ENCODE peak calls at places on chromosomes 2 and 18, in five cellular contexts. W, U, M, I and V are unnamed samples. For H3K4me1, the result is how much of the 10 kb centered on the place peaks cover.

GRCh38 chr18:62987035-62987830 is 271.9 kb downstream of the PHLPP1 start:
- DNase-seq in I (no peak), M (no peak), U (no peak), W (no peak), V (no peak)

GRCh38 chr18:28078849-28079248 is 98.1 kb downstream of the CDH2 start:
- DNase-seq in W (no peak), I (no peak), U (no peak), M (no peak), V (no peak)

GRCh38 chr2:237966250-237966564 is 607 bp upstream of the UBE2F start:
- DNase-seq in W (no peak), M (no peak), U (no peak), I (no peak), V (no peak)

GRCh38 chr18:23721711-23722479 is 32.6 kb downstream of the LAMA3 start:
- DNase-seq in U (no peak), I (no peak), M (no peak), W (no peak), V (no peak)

GRCh38 chr18:23468753-23469459 is 15.8 kb downstream of the RIOK3 start:
- DNase-seq in W (no peak), I (no peak), M (no peak), U (no peak), V (no peak)

GRCh38 chr2:133346654-133347053 is 221.6 kb downstream of the NCKAP5 start:
- DNase-seq in M (no peak), U (no peak), W (no peak), I (no peak), V (no peak)

GRCh38 chr2:133266075-133266925 is 302.0 kb downstream of the NCKAP5 start:
- DNase-seq in W (no peak), M (no peak), U (peak), I (peak), V (no peak)

GRCh38 chr18:6638470-6638869 is 91.0 kb upstream of the ARHGAP28 start:
- DNase-seq in M (no peak), U (no peak), W (no peak), I (no peak), V (no peak)

GRCh38 chr2:152486737-152487063 is 151.7 kb downstream of the FMNL2 start:
- DNase-seq in U (no peak), M (no peak), W (no peak), I (no peak), V (no peak)

GRCh38 chr2:20538308-20539132 is 91.6 kb downstream of the RHOB start:
- DNase-seq in W (no peak), I (no peak), M (no peak), U (no peak), V (peak)

GRCh38 chr18:63953811-63954210 is 4.7 kb downstream of the HMSD start:
- DNase-seq in M (no peak), U (no peak), I (no peak), W (no peak), V (no peak)

GRCh38 chr2:209425082-209426071 is 1.5 kb downstream of the MAP2 start:
- DNase-seq in U (no peak), M (no peak), I (no peak), W (no peak), V (no peak)

GRCh38 chr2:26477911-26478253 is at the start of gene OTOF:
- DNase-seq in M (no peak), I (peak), W (no peak), U (no peak), V (peak)

GRCh38 chr2:208545398-208546042 is 138.9 kb downstream of the PTH2R start:
- DNase-seq in M (no peak), U (no peak), W (no peak), I (no peak), V (no peak)

GRCh38 chr2:175690113-175690716 is 311.9 kb downstream of the LNPK start:
- DNase-seq in M (no peak), U (peak), W (peak), I (no peak), V (no peak)

GRCh38 chr2:188495990-188496431 is 204.3 kb downstream of the GULP1 start:
- DNase-seq in U (no peak), I (no peak), M (no peak), W (no peak), V (no peak)

GRCh38 chr2:208134928-208135586 is 5.4 kb upstream of the CRYGC start:
- DNase-seq in M (no peak), U (no peak), W (no peak), I (no peak), V (no peak)

GRCh38 chr18:41719808-41720207 is 235.2 kb upstream of the PIK3C3 start:
- DNase-seq in M (no peak), U (no peak), I (no peak), W (no peak), V (no peak)

GRCh38 chr2:1677833-1678165 is 66.5 kb downstream of the PXDN start:
- DNase-seq in W (no peak), I (no peak), M (no peak), U (no peak), V (no peak)

GRCh38 chr2:101341421-101341820 is 32.9 kb upstream of the RNF149 start:
- DNase-seq in U (no peak), M (no peak), I (no peak), W (peak), V (no peak)

GRCh38 chr2:46569061-46569560 is 89.7 kb downstream of the TMEM247 start:
- DNase-seq in U (no peak), I (no peak), W (no peak), M (no peak), V (no peak)

GRCh38 chr2:69774984-69775982 is 33.3 kb downstream of the ANXA4 start:
- DNase-seq in U (no peak), I (no peak), W (no peak), M (no peak), V (no peak)

GRCh38 chr2:199861116-199861774 is 10.3 kb upstream of the FTCDNL1 start:
- DNase-seq in U (no peak), W (no peak), I (no peak), M (no peak), V (no peak)

GRCh38 chr18:36663312-36663711 is 165.5 kb downstream of the TPGS2 start:
- DNase-seq in M (no peak), I (no peak), U (no peak), W (no peak), V (no peak)

GRCh38 chr2:18949871-18950597 is 360.7 kb upstream of the NT5C1B start:
- DNase-seq in U (no peak), M (no peak), I (no peak), W (no peak), V (no peak)

GRCh38 chr2:72137498-72138010 is 10.1 kb downstream of the CYP26B1 start:
- DNase-seq in I (peak), M (peak), U (peak), W (peak), V (peak)

GRCh38 chr2:190948671-190949070 is 65.3 kb downstream of the STAT1 start:
- DNase-seq in W (no peak), I (no peak), U (no peak), M (no peak), V (no peak)

GRCh38 chr2:190744041-190744440 is 95.2 kb downstream of the NAB1 start:
- DNase-seq in M (no peak), I (no peak), U (no peak), W (no peak), V (no peak)

GRCh38 chr18:69259282-69259681 is 141.4 kb upstream of the DOK6 start:
- DNase-seq in M (no peak), W (no peak), I (no peak), U (no peak), V (no peak)

GRCh38 chr2:238120463-238121298 is 17.8 kb upstream of the KLHL30 start:
- DNase-seq in W (no peak), M (no peak), I (no peak), U (no peak), V (peak)

GRCh38 chr2:20382965-20383800 is 32.5 kb upstream of the PUM2 start:
- DNase-seq in W (no peak), U (no peak), M (no peak), I (no peak), V (no peak)

GRCh38 chr2:230441188-230441897 is 25.3 kb downstream of the SP100 start:
- DNase-seq in M (no peak), I (no peak), U (no peak), W (no peak), V (no peak)

GRCh38 chr18:76064998-76065397 is 430.0 kb downstream of the ZNF516 start:
- DNase-seq in I (no peak), M (no peak), U (no peak), W (no peak), V (no peak)

GRCh38 chr2:48699377-48699951 is 56.1 kb downstream of the LHCGR start:
- DNase-seq in I (no peak), M (no peak), U (no peak), W (no peak), V (no peak)

GRCh38 chr18:79139206-79139605 is 70.0 kb downstream of the ATP9B start:
- DNase-seq in U (no peak), M (no peak), W (no peak), I (no peak), V (no peak)

DNA sequence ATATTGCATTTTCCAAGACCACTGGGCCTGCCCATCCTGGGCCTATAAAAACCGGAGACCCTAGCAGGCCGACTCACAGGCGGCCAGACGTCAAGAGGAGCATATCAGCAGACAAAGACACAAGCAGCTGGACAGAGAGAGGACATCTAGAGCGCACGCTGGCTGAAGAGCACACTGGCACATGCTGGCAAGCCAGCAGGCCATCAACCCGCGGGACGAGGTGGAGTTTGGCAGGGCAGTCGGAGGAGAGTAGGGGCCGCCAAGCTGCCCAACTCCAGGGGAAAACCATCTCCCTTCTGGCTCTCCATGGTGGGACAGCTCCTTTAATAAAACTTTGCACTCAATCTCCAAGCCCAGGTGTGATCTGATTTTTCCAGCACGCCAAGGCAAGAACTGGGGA is 36.6 kb upstream of the RAB27B start:
- DNase-seq in U (no peak), I (no peak), W (no peak), M (no peak), V (no peak)
- H3K4me1 ChIP-seq in U (under half), I (under half), W (under half), M (under half), V (under half)

DNA sequence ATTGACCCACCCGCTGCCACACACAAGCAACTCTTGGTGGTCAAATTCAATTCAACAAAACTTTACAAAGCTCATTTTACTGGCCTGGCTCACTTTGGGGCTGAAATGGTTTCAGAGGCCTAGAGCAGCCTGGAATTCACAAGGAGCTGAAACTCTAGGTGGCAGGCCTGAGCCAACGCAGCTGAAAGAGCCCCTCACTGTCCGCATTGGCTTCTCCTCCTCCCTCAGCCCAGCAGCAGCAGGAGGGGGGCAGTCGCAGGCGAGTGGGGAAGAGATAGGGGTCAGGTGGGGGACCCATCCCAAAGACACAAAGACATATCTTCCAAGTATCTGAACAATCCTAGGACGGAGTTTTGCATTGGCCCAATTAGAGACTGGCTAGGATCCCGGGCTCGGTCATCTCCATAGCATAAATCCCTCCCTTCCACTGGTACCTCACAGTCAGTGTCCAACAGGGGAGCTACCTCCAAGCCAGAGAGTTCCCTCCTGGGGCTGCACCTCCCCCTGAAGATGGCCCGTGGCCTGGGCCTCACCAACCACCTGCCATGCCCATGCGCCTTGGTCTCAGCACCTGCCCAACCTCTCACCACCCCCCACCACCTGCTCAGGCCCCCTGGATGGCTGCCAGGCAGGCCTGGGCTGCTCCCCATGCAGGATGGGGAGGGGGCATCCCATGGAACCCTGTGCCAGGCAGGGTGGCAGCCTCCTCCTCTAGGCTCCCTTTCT is 113.4 kb downstream of the ZBTB7C start:
- DNase-seq in I (no peak), U (no peak), W (no peak), M (no peak), V (no peak)
- H3K4me3 ChIP-seq in I (no peak), U (no peak), W (no peak), M (no peak), V (no peak)

GRCh38 chr2:6077585-6077984 is 385.4 kb downstream of the SOX11 start:
- DNase-seq in W (no peak), I (no peak), U (no peak), M (no peak), V (no peak)

GRCh38 chr2:6080837-6081541 is 388.8 kb downstream of the SOX11 start:
- DNase-seq in W (no peak), U (no peak), M (no peak), I (no peak), V (no peak)

GRCh38 chr2:6081542-6081872 is 389.3 kb downstream of the SOX11 start:
- DNase-seq in M (no peak), U (peak), I (no peak), W (no peak), V (no peak)

GRCh38 chr2:6079405-6079804 is 387.2 kb downstream of the SOX11 start:
- DNase-seq in I (no peak), W (no peak), U (no peak), M (no peak), V (no peak)

DNA sequence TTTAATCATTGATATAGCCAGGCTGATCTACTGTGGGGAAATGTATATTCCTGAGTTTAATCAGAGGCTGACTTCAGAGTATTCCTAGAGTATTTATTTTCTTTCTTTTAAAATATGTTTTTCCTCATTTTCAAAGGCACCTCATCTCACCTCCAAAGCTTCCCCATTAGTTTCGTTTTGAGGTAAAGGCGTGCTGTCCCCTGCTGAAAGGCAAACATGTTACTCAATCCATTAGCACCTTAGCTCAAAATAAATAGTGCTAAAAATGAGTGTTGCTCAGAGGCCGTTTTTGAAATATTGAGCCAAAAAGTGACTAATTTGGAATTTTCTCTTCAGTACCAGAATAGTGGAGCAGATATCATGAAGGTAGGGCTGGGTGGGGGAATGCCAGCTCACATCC is 386.2 kb downstream of the SOX11 start:
- DNase-seq in W (no peak), I (no peak), M (no peak), U (no peak), V (no peak)
- H3K27ac ChIP-seq in W (no peak), I (no peak), M (no peak), U (no peak), V (no peak)

DNA sequence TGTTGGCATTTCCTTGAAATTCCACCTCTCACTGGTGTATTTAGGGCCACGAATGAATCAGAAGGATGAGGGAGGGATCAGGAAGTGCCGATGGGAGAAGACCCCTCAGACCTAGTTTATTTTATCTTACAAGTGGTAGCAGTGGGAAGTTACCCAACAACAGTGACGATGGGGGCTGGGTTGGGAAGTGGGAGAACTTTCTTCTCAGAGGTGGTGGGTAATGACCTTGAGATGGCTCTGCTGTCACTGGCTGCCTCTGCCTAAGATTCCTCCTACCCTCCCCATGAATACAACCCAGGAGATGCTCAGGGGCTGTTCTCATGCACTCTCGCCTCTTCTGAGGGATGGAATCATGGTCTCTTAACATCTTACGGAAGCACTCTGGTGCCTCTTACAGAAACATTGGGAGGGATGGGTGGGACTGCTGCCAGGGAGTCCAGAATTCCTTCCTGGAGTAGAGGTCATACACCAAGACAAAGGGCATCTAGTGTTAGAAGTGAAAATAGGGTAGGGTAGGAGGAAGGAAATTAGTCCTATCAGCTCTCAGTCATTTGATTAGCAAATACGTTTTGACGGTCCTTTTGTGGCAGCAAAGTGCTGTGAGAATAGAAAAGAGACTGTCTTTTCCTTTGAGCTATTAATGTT is 58.4 kb upstream of the TXNDC2 start:
- DNase-seq in W (no peak), M (no peak), I (no peak), U (no peak), V (no peak)
- H3K4me1 ChIP-seq in W (under half), M (under half), I (under half), U (under half), V (under half)

GRCh38 chr2:146634256-146635068 is 1210.4 kb upstream of the ACVR2A start:
- DNase-seq in W (no peak), M (no peak), U (no peak), I (no peak), V (no peak)
- H3K4me3 ChIP-seq in W (no peak), M (no peak), U (no peak), I (no peak), V (no peak)

GRCh38 chr2:96841707-96842495 is 1.9 kb downstream of the ANKRD23 start:
- DNase-seq in U (no peak), W (no peak), M (no peak), I (no peak), V (no peak)
- H3K27ac ChIP-seq in U (no peak), W (no peak), M (no peak), I (no peak), V (peak)

GRCh38 chr2:163255086-163255485 is 416.5 kb upstream of the KCNH7 start:
- DNase-seq in I (no peak), W (no peak), U (no peak), M (no peak), V (no peak)
- H3K4me1 ChIP-seq in I (under half), W (under half), U (under half), M (under half), V (under half)